ENCODE peak calls at places on chromosomes 6 and 20, in four cellular contexts. D is stimulated activated CD4-positive, alpha-beta T cell treated with anti-CD3 and anti-CD28 coated beads, TNF-alpha, amount 100 ng/mL, for 4 hours; E is NT2/D1; I is NCI-H69. F is an unnamed sample.

GRCh38 chr6:162343902-162344226 is 383.7 kb downstream of the PRKN start:
- DNase-seq in D (no peak), E (no peak), I (no peak), F (no peak)

GRCh38 chr6:163570579-163571231 is 156.2 kb downstream of the QKI start:
- DNase-seq in D (no peak), E (no peak), I (no peak), F (no peak)

GRCh38 chr20:13690948-13691347 is 52.2 kb upstream of the TASP1 start:
- DNase-seq in D (no peak), E (no peak), I (no peak), F (no peak)

GRCh38 chr20:50356522-50356880 is 153.7 kb upstream of the PTPN1 start:
- DNase-seq in D (no peak), E (no peak), I (peak; percentile 2), F (no peak)

GRCh38 chr20:63750807-63751470 is 11.4 kb downstream of the SLC2A4RG start:
- DNase-seq in D (no peak), E (no peak), I (no peak), F (no peak)

GRCh38 chr6:6320901-6321300 is 439 bp upstream of the F13A1 start:
- DNase-seq in D (no peak), E (no peak), I (no peak), F (peak; percentile 68)

GRCh38 chr6:14924126-14925024 is 321.5 kb upstream of the JARID2 start:
- DNase-seq in D (no peak), E (no peak), I (peak; percentile 97), F (no peak)

GRCh38 chr6:22302828-22303227 is 6.0 kb upstream of the PRL start:
- DNase-seq in D (no peak), E (no peak), I (no peak), F (no peak)

GRCh38 chr6:40852667-40853383 is 186.2 kb downstream of the UNC5CL start:
- DNase-seq in D (no peak), E (peak; percentile 23), I (peak; percentile 74), F (peak; percentile 9)

GRCh38 chr6:35905141-35905785 is 15.6 kb downstream of the SRPK1 start:
- DNase-seq in D (no peak), E (no peak), I (no peak), F (no peak)

GRCh38 chr6:90249044-90249443 is 47.6 kb downstream of the BACH2 start:
- DNase-seq in D (no peak), E (no peak), I (no peak), F (no peak)

GRCh38 chr6:104404377-104404776 is 455.3 kb downstream of the HACE1 start:
- DNase-seq in D (no peak), E (no peak), I (no peak), F (no peak)

GRCh38 chr6:91291071-91291470 is 704.2 kb upstream of the MAP3K7 start:
- DNase-seq in D (no peak), E (no peak), I (no peak), F (no peak)

GRCh38 chr20:35087355-35087754 is 5.3 kb downstream of the TRPC4AP start:
- DNase-seq in D (no peak), E (no peak), I (no peak), F (no peak)

GRCh38 chr20:61521680-61522420 is 269.8 kb downstream of the CDH4 start:
- DNase-seq in D (no peak), E (no peak), I (no peak), F (no peak)

GRCh38 chr6:161374971-161375873 is 101.4 kb upstream of the AGPAT4 start:
- DNase-seq in D (no peak), E (no peak), I (peak; percentile 90), F (peak; percentile 64)

GRCh38 chr6:44222987-44223470 is 366 bp upstream of the SLC29A1 start:
- DNase-seq in D (no peak), E (no peak), I (peak; percentile 57), F (no peak)

GRCh38 chr6:168956884-168957730 is 296.5 kb downstream of the THBS2 start:
- DNase-seq in D (no peak), E (peak; percentile 28), I (peak; percentile 41), F (peak; percentile 64)

GRCh38 chr20:58112017-58112781 is 116.3 kb downstream of the ANKRD60 start:
- DNase-seq in D (no peak), E (no peak), I (peak; percentile 61), F (peak; percentile 96)

GRCh38 chr20:13245250-13245723 is 24.2 kb downstream of the ISM1 start:
- DNase-seq in D (no peak), E (no peak), I (no peak), F (no peak)

GRCh38 chr6:2158596-2159271 is 86.7 kb downstream of the GMDS start:
- DNase-seq in D (no peak), E (peak; percentile 70), I (peak; percentile 60), F (peak; percentile 46)

GRCh38 chr6:166318649-166319600 is 10.7 kb upstream of the PRR18 start:
- DNase-seq in D (no peak), E (no peak), I (peak; percentile 40), F (no peak)

F was measured in bronchial epithelial cell.